ENCODE peak calls at places on chromosome 1, in four cellular contexts. J is IMR-90, V is upper lobe of right lung, E is HFF-Myc. F is an unnamed sample.

GRCh38 chr1:151716771-151717631 is at the start of gene CELF3:
- DNase-seq in V (no peak), E (no peak), J (no peak), F (no peak)

GRCh38 chr1:238944028-238944427 is 442.3 kb upstream of the CHRM3 start:
- DNase-seq in V (no peak), E (no peak), J (no peak), F (no peak)

GRCh38 chr1:229027622-229028182 is 243.2 kb upstream of the RAB4A start:
- DNase-seq in V (no peak), E (no peak), J (peak; percentile 37), F (no peak)

GRCh38 chr1:12167493-12168429 is 970 bp downstream of the TNFRSF1B start:
- DNase-seq in V (no peak), J (no peak), E (no peak), F (no peak)

GRCh38 chr1:229594227-229595008 is 31.5 kb downstream of the TAF5L start:
- DNase-seq in V (no peak), E (no peak), J (no peak), F (no peak)

GRCh38 chr1:62687903-62688686 is at the start of gene DOCK7:
- DNase-seq in V (peak; percentile 91), E (no peak), J (peak; percentile 74), F (peak; percentile 70)

GRCh38 chr1:188261849-188262248 is 1433.1 kb downstream of the PLA2G4A start:
- DNase-seq in E (no peak), J (no peak), V (no peak), F (no peak)

GRCh38 chr1:64505944-64506658 is 36.2 kb downstream of the CACHD1 start:
- DNase-seq in J (no peak), E (no peak), V (peak; percentile 66), F (no peak)

GRCh38 chr1:55610203-55610602 is 395.0 kb upstream of the USP24 start:
- DNase-seq in V (no peak), J (no peak), E (no peak), F (no peak)

GRCh38 chr1:217140041-217140901 is 417.0 kb upstream of the ESRRG start:
- DNase-seq in E (no peak), J (no peak), V (no peak), F (no peak)

GRCh38 chr1:19028110-19028509 is 71.6 kb upstream of the IFFO2 start:
- DNase-seq in V (no peak), J (no peak), E (no peak), F (no peak)

GRCh38 chr1:43468403-43468802 is 14.7 kb upstream of the HYI start:
- DNase-seq in E (no peak), V (no peak), J (no peak), F (no peak)

GRCh38 chr1:100883963-100884362 is 10.7 kb downstream of the EXTL2 start:
- DNase-seq in V (no peak), E (no peak), J (peak; percentile 71), F (no peak)
- TF ChIP-seq CTCF in V (no peak), E (no peak), J (peak; percentile 21), F (peak; percentile 40)

GRCh38 chr1:29341936-29342335 is 105.6 kb downstream of the PTPRU start:
- DNase-seq in E (no peak), V (no peak), J (no peak), F (peak; percentile 28)
- TF ChIP-seq CTCF in E (no peak), V (no peak), J (peak; percentile 18), F (peak; percentile 24)

GRCh38 chr1:203039609-203040517 is 13.6 kb downstream of the PPFIA4 start:
- DNase-seq in E (no peak), V (no peak), J (no peak), F (peak; percentile 42)
- TF ChIP-seq CTCF in E (peak; percentile 53), V (no peak), J (peak; percentile 21), F (peak; percentile 64)

GRCh38 chr1:227240983-227241382 is 77.3 kb downstream of the CDC42BPA start:
- DNase-seq in J (no peak), V (no peak), E (no peak), F (no peak)

GRCh38 chr1:227234998-227235405 is 83.3 kb downstream of the CDC42BPA start:
- DNase-seq in J (peak; percentile 73), V (no peak), E (peak; percentile 42), F (no peak)
- TF ChIP-seq CTCF in J (peak; percentile 52), V (peak; percentile 40), E (peak; percentile 53), F (peak; percentile 52)

DNA sequence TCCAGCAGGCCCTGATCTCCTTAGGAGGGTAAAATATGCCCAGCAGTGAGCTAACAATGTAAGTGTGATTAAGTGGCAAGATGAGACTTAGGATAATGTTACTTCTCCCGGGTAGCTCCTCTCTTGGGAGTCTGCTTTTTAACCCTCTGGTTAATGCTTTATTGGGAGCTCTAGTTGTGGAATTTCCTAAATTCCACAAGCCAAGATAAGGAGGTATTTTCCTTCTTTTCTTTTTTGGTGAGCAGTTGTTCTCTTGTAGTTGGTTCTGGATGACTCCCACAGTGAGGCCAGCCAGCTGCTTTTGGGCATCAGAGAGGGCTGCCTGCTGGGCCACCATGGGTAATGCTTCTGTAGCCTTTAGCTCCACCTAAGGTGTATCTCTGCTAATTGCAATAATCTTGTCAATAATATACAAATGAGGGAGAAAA is 19.3 kb downstream of the C1orf52 start:
- DNase-seq in V (no peak), J (peak; percentile 18), E (no peak), F (no peak)
- TF ChIP-seq CTCF in V (peak; percentile 10), J (peak; percentile 25), E (no peak), F (peak; percentile 55)

DNA sequence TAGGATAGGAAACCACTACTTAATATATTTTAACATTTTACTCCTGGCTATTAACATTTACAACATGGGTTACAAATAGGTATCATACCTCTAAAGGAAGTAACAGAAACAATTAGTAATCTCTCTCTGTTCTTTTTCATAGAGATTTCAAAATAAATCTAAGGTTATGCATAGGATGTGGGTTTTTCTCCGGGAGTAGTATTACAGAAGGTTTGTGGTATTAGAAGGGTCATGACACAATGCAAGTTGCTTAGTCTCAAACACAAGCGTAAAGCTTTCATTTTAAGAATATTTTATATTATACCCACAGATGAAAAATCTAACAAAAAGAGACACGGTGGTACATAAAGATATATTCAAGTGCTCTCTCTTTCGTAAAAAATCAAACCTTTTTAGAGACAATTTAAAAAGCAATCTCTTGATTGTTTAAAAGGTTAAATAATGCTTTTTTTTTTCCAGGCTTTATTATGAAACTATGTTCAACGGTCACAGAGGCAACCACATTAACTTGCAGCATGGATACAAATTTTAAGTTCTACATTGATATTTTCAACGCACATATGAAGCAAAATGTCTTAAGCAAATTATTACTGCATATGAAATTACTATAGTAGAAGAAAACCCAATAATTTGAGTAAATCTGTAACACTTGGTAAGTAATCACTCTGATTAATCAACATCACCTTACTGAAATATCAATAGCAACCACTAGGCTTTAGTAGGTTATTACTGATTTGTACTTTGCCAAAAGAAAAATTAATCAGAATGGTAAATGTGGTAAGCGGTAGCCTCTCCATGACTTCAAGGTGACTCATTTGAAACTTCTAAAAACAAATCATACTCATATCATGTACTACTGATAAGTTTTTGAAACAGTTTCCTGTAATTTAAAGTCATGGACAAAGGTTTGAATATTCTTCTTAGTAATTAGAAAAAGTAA is 97.4 kb upstream of the GFI1 start:
- DNase-seq in J (peak; percentile 82), V (no peak), E (no peak), F (no peak)
- TF ChIP-seq CTCF in J (peak; percentile 24), V (no peak), E (no peak), F (peak; percentile 26)

GRCh38 chr1:90851711-90852050 is 134.6 kb upstream of the BARHL2 start:
- DNase-seq in J (no peak), V (no peak), E (no peak), F (no peak)
- TF ChIP-seq CTCF in J (no peak), V (no peak), E (no peak), F (peak; percentile 63)

GRCh38 chr1:10755977-10756521 is 40.4 kb downstream of the CASZ1 start:
- DNase-seq in V (peak; percentile 84), J (no peak), E (no peak), F (no peak)
- TF ChIP-seq CTCF in V (no peak), J (no peak), E (no peak), F (no peak)

GRCh38 chr1:77027916-77028315 is 160.6 kb downstream of the ST6GALNAC5 start:
- DNase-seq in V (no peak), J (no peak), E (no peak), F (no peak)

GRCh38 chr1:77026126-77026525 is 158.8 kb downstream of the ST6GALNAC5 start:
- DNase-seq in E (no peak), V (no peak), J (no peak), F (no peak)

GRCh38 chr1:77026640-77027039 is 159.4 kb downstream of the ST6GALNAC5 start:
- DNase-seq in J (no peak), E (no peak), V (no peak), F (no peak)

GRCh38 chr1:77030401-77031100 is 163.3 kb downstream of the ST6GALNAC5 start:
- DNase-seq in J (peak; percentile 33), V (no peak), E (no peak), F (no peak)

GRCh38 chr1:77031101-77031662 is 163.9 kb downstream of the ST6GALNAC5 start:
- DNase-seq in E (peak; percentile 17), V (no peak), J (peak; percentile 73), F (no peak)
- TF ChIP-seq CTCF in E (no peak), V (no peak), J (peak; percentile 6), F (peak; percentile 36)

GRCh38 chr1:154182342-154183044 is 9.4 kb downstream of the TPM3 start:
- DNase-seq in J (peak; percentile 84), V (peak; percentile 93), E (no peak), F (peak; percentile 78)
- TF ChIP-seq CTCF in J (no peak), V (no peak), E (no peak), F (no peak)

F was measured in RWPE2.